ENCODE peak calls at places on chromosomes 2 and 18, in six cellular contexts. T is esophagus squamous epithelium, K is kidney, V is left lung, G is adrenal gland, U is OCI-LY7. Y is an unnamed sample.

GRCh38 chr2:162103443-162104009 is 29.5 kb upstream of the DPP4 start:
- DNase-seq in T (no peak), K (no peak), V (no peak), G (peak; percentile 69), U (no peak), Y (peak; percentile 53)

GRCh38 chr2:38508311-38509039 is 94.3 kb downstream of the HNRNPLL start:
- DNase-seq in T (peak; percentile 52), K (peak; percentile 93), V (no peak), G (peak; percentile 98), U (peak; percentile 94), Y (peak; percentile 86)

GRCh38 chr2:172000696-172001361 is 1.1 kb downstream of the METAP1D start:
- DNase-seq in T (no peak), K (no peak), V (no peak), G (no peak), U (peak; percentile 4), Y (no peak)

GRCh38 chr2:240300261-240300821 is 135.1 kb upstream of the GPC1 start:
- DNase-seq in T (no peak), K (no peak), V (no peak), G (no peak), U (no peak), Y (no peak)

GRCh38 chr18:58391932-58392331 is 237.0 kb downstream of the ALPK2 start:
- DNase-seq in T (no peak), K (no peak), V (no peak), G (no peak), U (no peak), Y (no peak)

GRCh38 chr2:146806295-146807005 is 1038.4 kb upstream of the ACVR2A start:
- DNase-seq in T (no peak), K (no peak), V (no peak), G (no peak), U (no peak), Y (peak; percentile 50)

GRCh38 chr2:183229386-183229785 is 105.1 kb downstream of the NUP35 start:
- DNase-seq in T (no peak), K (no peak), V (no peak), G (no peak), U (no peak), Y (peak; percentile 54)

GRCh38 chr2:69482471-69482870 is 45.2 kb upstream of the NFU1 start:
- DNase-seq in T (no peak), K (no peak), V (no peak), G (no peak), U (peak; percentile 30), Y (peak; percentile 18)

GRCh38 chr2:8607591-8607990 is 74.3 kb upstream of the ID2 start:
- DNase-seq in T (no peak), K (no peak), V (no peak), G (no peak), U (no peak), Y (peak; percentile 49)

GRCh38 chr2:28377201-28377816 is 15.3 kb upstream of the FOSL2 start:
- DNase-seq in T (no peak), K (no peak), V (no peak), G (no peak), U (no peak), Y (no peak)

GRCh38 chr2:230179907-230180306 is 39.9 kb downstream of the SP110 start:
- DNase-seq in T (no peak), K (no peak), V (no peak), G (no peak), U (no peak), Y (no peak)

GRCh38 chr18:62521588-62521987 is 1.2 kb upstream of the ZCCHC2 start:
- DNase-seq in T (no peak), K (no peak), V (no peak), G (no peak), U (no peak), Y (peak; percentile 13)

GRCh38 chr2:152755029-152755428 is 36.6 kb downstream of the ARL6IP6 start:
- DNase-seq in T (no peak), K (no peak), V (no peak), G (peak; percentile 32), U (no peak), Y (peak; percentile 42)

GRCh38 chr2:43484323-43484930 is 111.4 kb downstream of the THADA start:
- DNase-seq in T (no peak), K (no peak), V (no peak), G (no peak), U (peak; percentile 83), Y (peak; percentile 94)

GRCh38 chr18:34709631-34710429 is at the start of gene DTNA:
- DNase-seq in T (no peak), K (no peak), V (no peak), G (peak; percentile 30), U (no peak), Y (peak; percentile 98)

GRCh38 chr2:177489719-177490301 is 97.2 kb downstream of the AGPS start:
- DNase-seq in T (no peak), K (no peak), V (no peak), G (no peak), U (peak; percentile 31), Y (peak; percentile 68)

GRCh38 chr2:192500550-192501200 is 305.9 kb upstream of the TMEFF2 start:
- DNase-seq in T (no peak), K (no peak), V (no peak), G (no peak), U (no peak), Y (peak; percentile 77)

GRCh38 chr2:220219371-220219770 is 591.9 kb downstream of the SLC4A3 start:
- DNase-seq in T (no peak), K (no peak), V (no peak), G (no peak), U (no peak), Y (no peak)

GRCh38 chr2:1833726-1834125 is 89.4 kb upstream of the PXDN start:
- DNase-seq in T (no peak), K (no peak), V (no peak), G (no peak), U (no peak), Y (no peak)

GRCh38 chr2:237278593-237278992 is 135.4 kb downstream of the COL6A3 start:
- DNase-seq in T (no peak), K (no peak), V (no peak), G (peak; percentile 81), U (no peak), Y (peak; percentile 83)

GRCh38 chr18:73288813-73289212 is 421.0 kb upstream of the NETO1 start:
- DNase-seq in T (no peak), K (no peak), V (no peak), G (no peak), U (no peak), Y (no peak)

GRCh38 chr2:96797066-96797625 is 18.9 kb upstream of the CNNM3 start:
- DNase-seq in T (no peak), K (peak; percentile 32), V (peak; percentile 67), G (no peak), U (no peak), Y (no peak)

GRCh38 chr18:27685807-27686412 is 491.0 kb downstream of the CDH2 start:
- DNase-seq in T (no peak), K (no peak), V (no peak), G (peak; percentile 60), U (peak; percentile 40), Y (peak; percentile 69)

GRCh38 chr2:64402876-64403275 is 51.1 kb upstream of the LGALSL start:
- DNase-seq in T (no peak), K (no peak), V (no peak), G (peak; percentile 13), U (no peak), Y (peak; percentile 42)

GRCh38 chr18:52701219-52701935 is 361.4 kb downstream of the DCC start:
- DNase-seq in T (no peak), K (no peak), V (no peak), G (no peak), U (no peak), Y (no peak)

GRCh38 chr2:3078684-3079083 is 298.9 kb downstream of the EIPR1 start:
- DNase-seq in T (no peak), K (no peak), V (no peak), G (no peak), U (no peak), Y (peak; percentile 10)

GRCh38 chr2:170006592-170007327 is 171.2 kb upstream of the MYO3B start:
- DNase-seq in T (no peak), K (no peak), V (no peak), G (no peak), U (no peak), Y (peak; percentile 43)

GRCh38 chr2:168915433-168916328 is 14.6 kb downstream of the G6PC2 start:
- DNase-seq in T (no peak), K (no peak), V (no peak), G (no peak), U (no peak), Y (no peak)

GRCh38 chr2:168910330-168910729 is 9.2 kb downstream of the G6PC2 start:
- DNase-seq in T (no peak), K (no peak), V (no peak), G (no peak), U (no peak), Y (no peak)

GRCh38 chr2:168912466-168913170 is 11.5 kb downstream of the G6PC2 start:
- DNase-seq in T (no peak), K (peak; percentile 69), V (peak; percentile 78), G (peak; percentile 14), U (no peak), Y (peak; percentile 45)

GRCh38 chr2:168913495-168913894 is 12.4 kb downstream of the G6PC2 start:
- DNase-seq in T (no peak), K (no peak), V (no peak), G (no peak), U (no peak), Y (no peak)

GRCh38 chr2:168913171-168913484 is 12.0 kb downstream of the G6PC2 start:
- DNase-seq in T (no peak), K (no peak), V (no peak), G (no peak), U (no peak), Y (no peak)
- H3K4me3 ChIP-seq in T (peak overlapping the region; percentile 46), K (peak overlapping the region; percentile 42), V (peak overlapping the region; percentile 6), G (no peak overlapping the region), U (no peak overlapping the region), Y (peak overlapping the region; percentile 27)

GRCh38 chr2:227774011-227774624 is 28.4 kb downstream of the SCYGR8 start:
- DNase-seq in T (no peak), K (no peak), V (no peak), G (no peak), U (no peak), Y (no peak)
- TF ChIP-seq CTCF in T (no peak), K (peak; percentile 31), V (no peak), G (no peak), U (peak; percentile 55), Y (peak; percentile 12)

DNA sequence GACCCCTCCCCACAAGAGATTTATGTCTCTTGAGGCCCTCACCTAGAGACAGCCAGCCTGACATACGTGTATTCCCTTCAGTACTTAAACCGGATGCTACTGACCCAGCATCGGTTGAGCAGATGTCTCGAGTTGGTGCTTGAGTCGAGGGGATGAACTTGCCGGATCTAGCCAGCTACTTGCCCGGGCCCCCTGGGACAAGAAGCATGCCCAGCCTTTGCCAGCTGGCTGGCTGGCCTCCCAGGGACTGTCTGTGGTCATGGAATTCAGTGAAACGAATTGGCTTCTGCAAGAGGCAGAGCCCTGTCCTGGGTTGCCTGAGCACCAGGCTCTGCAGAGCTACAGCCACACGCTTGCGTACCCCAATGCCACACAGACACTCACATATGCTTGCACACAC is 35.9 kb downstream of the DNMT3A start:
- DNase-seq in T (no peak), K (no peak), V (no peak), G (peak; percentile 49), U (no peak), Y (peak; percentile 44)
- H3K4me3 ChIP-seq in T (no peak overlapping the region), K (no peak overlapping the region), V (no peak overlapping the region), G (no peak overlapping the region), U (no peak overlapping the region), Y (no peak overlapping the region)

DNA sequence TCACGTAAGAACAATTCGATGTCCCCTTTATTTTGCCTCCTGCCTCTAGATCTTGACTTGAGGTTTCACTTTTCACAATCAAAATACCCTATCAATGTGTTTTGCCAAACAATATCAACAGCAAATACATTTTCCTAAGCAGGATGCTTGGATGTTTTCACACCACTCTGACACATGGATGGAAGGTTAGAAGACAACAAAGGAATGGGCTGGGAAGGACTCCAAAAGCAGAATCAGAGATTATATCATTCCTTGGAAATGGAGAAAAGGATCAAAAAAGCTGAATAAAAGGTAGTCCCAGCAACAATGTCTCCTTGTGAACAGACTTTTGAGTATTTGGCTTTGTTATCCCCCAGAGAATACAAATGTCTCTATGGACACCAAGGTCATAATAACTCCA is 170.7 kb downstream of the ETAA1 start:
- DNase-seq in T (no peak), K (no peak), V (no peak), G (no peak), U (no peak), Y (no peak)
- TF ChIP-seq CTCF in T (no peak), K (no peak), V (no peak), G (no peak), U (no peak), Y (no peak)